ENCODE peak calls at places on chromosomes 4 and X, in eight cellular contexts. One of them, this sample, is unnamed.

GRCh38 chrX:5936438-5936837 is 292.2 kb downstream of the NLGN4X start:
- DNase-seq in H4: peak
- DNase-seq in EH: no peak
- DNase-seq in NCI-H510A treated with DMSO at 0.1 percent for 48 hours: no peak
- DNase-seq in stomach: no peak
- DNase-seq in iPS DF 6.9: no peak
- DNase-seq in activated CD4-positive, alpha-beta T cell treated with anti-CD3 and anti-CD28 coated beads for 36 hours: no peak
- DNase-seq in OCI-LY7: no peak
- DNase-seq in this sample: no peak

GRCh38 chrX:119410027-119410819 is 11.1 kb downstream of the SLC25A43 start:
- DNase-seq in stomach: peak
- DNase-seq in OCI-LY7: no peak
- DNase-seq in H4: peak
- DNase-seq in EH: peak
- DNase-seq in activated CD4-positive, alpha-beta T cell treated with anti-CD3 and anti-CD28 coated beads for 36 hours: no peak
- DNase-seq in NCI-H510A treated with DMSO at 0.1 percent for 48 hours: peak
- DNase-seq in iPS DF 6.9: no peak
- DNase-seq in this sample: peak

GRCh38 chr4:1992468-1993168 is 16.2 kb downstream of the NELFA start:
- DNase-seq in stomach: no peak
- DNase-seq in iPS DF 6.9: peak
- DNase-seq in EH: no peak
- DNase-seq in activated CD4-positive, alpha-beta T cell treated with anti-CD3 and anti-CD28 coated beads for 36 hours: no peak
- DNase-seq in NCI-H510A treated with DMSO at 0.1 percent for 48 hours: no peak
- DNase-seq in OCI-LY7: no peak
- DNase-seq in H4: no peak
- DNase-seq in this sample: no peak

GRCh38 chr4:1130318-1131186 is 17.2 kb upstream of the RNF212 start:
- DNase-seq in EH: peak
- DNase-seq in H4: peak
- DNase-seq in NCI-H510A treated with DMSO at 0.1 percent for 48 hours: peak
- DNase-seq in activated CD4-positive, alpha-beta T cell treated with anti-CD3 and anti-CD28 coated beads for 36 hours: peak
- DNase-seq in OCI-LY7: peak
- DNase-seq in iPS DF 6.9: peak
- DNase-seq in stomach: peak
- DNase-seq in this sample: peak

GRCh38 chr4:57103051-57103450 is 7.1 kb downstream of the IGFBP7 start:
- DNase-seq in NCI-H510A treated with DMSO at 0.1 percent for 48 hours: no peak
- DNase-seq in EH: peak
- DNase-seq in iPS DF 6.9: no peak
- DNase-seq in OCI-LY7: no peak
- DNase-seq in stomach: no peak
- DNase-seq in activated CD4-positive, alpha-beta T cell treated with anti-CD3 and anti-CD28 coated beads for 36 hours: no peak
- DNase-seq in H4: no peak
- DNase-seq in this sample: no peak

GRCh38 chrX:136199365-136199764 is 51.8 kb downstream of the MAP7D3 start:
- DNase-seq in NCI-H510A treated with DMSO at 0.1 percent for 48 hours: no peak
- DNase-seq in EH: peak
- DNase-seq in H4: no peak
- DNase-seq in iPS DF 6.9: no peak
- DNase-seq in OCI-LY7: no peak
- DNase-seq in activated CD4-positive, alpha-beta T cell treated with anti-CD3 and anti-CD28 coated beads for 36 hours: no peak
- DNase-seq in stomach: no peak
- DNase-seq in this sample: no peak

GRCh38 chrX:31353095-31353494 is 281.3 kb upstream of the FTHL17 start:
- DNase-seq in EH: peak
- DNase-seq in activated CD4-positive, alpha-beta T cell treated with anti-CD3 and anti-CD28 coated beads for 36 hours: no peak
- DNase-seq in NCI-H510A treated with DMSO at 0.1 percent for 48 hours: no peak
- DNase-seq in H4: peak
- DNase-seq in OCI-LY7: no peak
- DNase-seq in stomach: no peak
- DNase-seq in iPS DF 6.9: no peak
- DNase-seq in this sample: peak

GRCh38 chr4:56440983-56441382 is 4.9 kb downstream of the PAICS start:
- DNase-seq in NCI-H510A treated with DMSO at 0.1 percent for 48 hours: no peak
- DNase-seq in stomach: no peak
- DNase-seq in OCI-LY7: no peak
- DNase-seq in EH: no peak
- DNase-seq in iPS DF 6.9: no peak
- DNase-seq in activated CD4-positive, alpha-beta T cell treated with anti-CD3 and anti-CD28 coated beads for 36 hours: no peak
- DNase-seq in H4: no peak
- DNase-seq in this sample: no peak

GRCh38 chr4:53638919-53639318 is 47.6 kb upstream of the LNX1 start:
- DNase-seq in NCI-H510A treated with DMSO at 0.1 percent for 48 hours: no peak
- DNase-seq in EH: no peak
- DNase-seq in iPS DF 6.9: no peak
- DNase-seq in stomach: no peak
- DNase-seq in OCI-LY7: no peak
- DNase-seq in H4: no peak
- DNase-seq in activated CD4-positive, alpha-beta T cell treated with anti-CD3 and anti-CD28 coated beads for 36 hours: no peak
- DNase-seq in this sample: no peak

GRCh38 chrX:115364625-115365024 is 75.1 kb downstream of the LUZP4 start:
- DNase-seq in stomach: no peak
- DNase-seq in iPS DF 6.9: no peak
- DNase-seq in H4: no peak
- DNase-seq in NCI-H510A treated with DMSO at 0.1 percent for 48 hours: peak
- DNase-seq in OCI-LY7: no peak
- DNase-seq in activated CD4-positive, alpha-beta T cell treated with anti-CD3 and anti-CD28 coated beads for 36 hours: no peak
- DNase-seq in EH: no peak
- DNase-seq in this sample: no peak

GRCh38 chrX:9133426-9133825 is 99.5 kb upstream of the FAM9B start:
- DNase-seq in EH: peak
- DNase-seq in NCI-H510A treated with DMSO at 0.1 percent for 48 hours: no peak
- DNase-seq in OCI-LY7: no peak
- DNase-seq in H4: no peak
- DNase-seq in stomach: no peak
- DNase-seq in activated CD4-positive, alpha-beta T cell treated with anti-CD3 and anti-CD28 coated beads for 36 hours: no peak
- DNase-seq in iPS DF 6.9: no peak
- DNase-seq in this sample: no peak

GRCh38 chr4:19689511-19689910 is 562.2 kb upstream of the SLIT2 start:
- DNase-seq in activated CD4-positive, alpha-beta T cell treated with anti-CD3 and anti-CD28 coated beads for 36 hours: no peak
- DNase-seq in stomach: no peak
- DNase-seq in EH: peak
- DNase-seq in OCI-LY7: no peak
- DNase-seq in NCI-H510A treated with DMSO at 0.1 percent for 48 hours: no peak
- DNase-seq in H4: peak
- DNase-seq in iPS DF 6.9: no peak
- DNase-seq in this sample: no peak

GRCh38 chr4:102759835-102760644 is 728 bp downstream of the MANBA start:
- DNase-seq in stomach: peak
- DNase-seq in OCI-LY7: peak
- DNase-seq in activated CD4-positive, alpha-beta T cell treated with anti-CD3 and anti-CD28 coated beads for 36 hours: peak
- DNase-seq in NCI-H510A treated with DMSO at 0.1 percent for 48 hours: peak
- DNase-seq in EH: peak
- DNase-seq in H4: peak
- DNase-seq in iPS DF 6.9: no peak
- DNase-seq in this sample: peak

GRCh38 chrX:7889680-7890079 is 37.5 kb downstream of the PNPLA4 start:
- DNase-seq in activated CD4-positive, alpha-beta T cell treated with anti-CD3 and anti-CD28 coated beads for 36 hours: peak
- DNase-seq in NCI-H510A treated with DMSO at 0.1 percent for 48 hours: no peak
- DNase-seq in EH: peak
- DNase-seq in OCI-LY7: no peak
- DNase-seq in H4: peak
- DNase-seq in iPS DF 6.9: no peak
- DNase-seq in stomach: no peak
- DNase-seq in this sample: no peak

GRCh38 chr4:2083116-2083825 is 24.1 kb downstream of the NAT8L start:
- DNase-seq in activated CD4-positive, alpha-beta T cell treated with anti-CD3 and anti-CD28 coated beads for 36 hours: no peak
- DNase-seq in NCI-H510A treated with DMSO at 0.1 percent for 48 hours: no peak
- DNase-seq in H4: no peak
- DNase-seq in EH: no peak
- DNase-seq in OCI-LY7: no peak
- DNase-seq in stomach: peak
- DNase-seq in iPS DF 6.9: no peak
- DNase-seq in this sample: no peak

GRCh38 chr4:124203613-124204284 is 508.8 kb downstream of the ANKRD50 start:
- DNase-seq in iPS DF 6.9: no peak
- DNase-seq in EH: peak
- DNase-seq in H4: no peak
- DNase-seq in activated CD4-positive, alpha-beta T cell treated with anti-CD3 and anti-CD28 coated beads for 36 hours: no peak
- DNase-seq in OCI-LY7: no peak
- DNase-seq in stomach: no peak
- DNase-seq in NCI-H510A treated with DMSO at 0.1 percent for 48 hours: no peak
- DNase-seq in this sample: no peak

GRCh38 chr4:141771889-141772830 is 135.8 kb downstream of the IL15 start:
- DNase-seq in EH: no peak
- DNase-seq in iPS DF 6.9: no peak
- DNase-seq in OCI-LY7: no peak
- DNase-seq in H4: peak
- DNase-seq in NCI-H510A treated with DMSO at 0.1 percent for 48 hours: no peak
- DNase-seq in stomach: no peak
- DNase-seq in activated CD4-positive, alpha-beta T cell treated with anti-CD3 and anti-CD28 coated beads for 36 hours: no peak
- DNase-seq in this sample: no peak

GRCh38 chr4:104128850-104129213 is 365.9 kb downstream of the CXXC4 start:
- DNase-seq in H4: no peak
- DNase-seq in NCI-H510A treated with DMSO at 0.1 percent for 48 hours: no peak
- DNase-seq in EH: no peak
- DNase-seq in activated CD4-positive, alpha-beta T cell treated with anti-CD3 and anti-CD28 coated beads for 36 hours: no peak
- DNase-seq in stomach: no peak
- DNase-seq in iPS DF 6.9: no peak
- DNase-seq in OCI-LY7: no peak
- DNase-seq in this sample: no peak

GRCh38 chr4:76802546-76803021 is 95.4 kb downstream of the SOWAHB start:
- DNase-seq in iPS DF 6.9: no peak
- DNase-seq in stomach: no peak
- DNase-seq in H4: no peak
- DNase-seq in activated CD4-positive, alpha-beta T cell treated with anti-CD3 and anti-CD28 coated beads for 36 hours: no peak
- DNase-seq in OCI-LY7: no peak
- DNase-seq in EH: peak
- DNase-seq in NCI-H510A treated with DMSO at 0.1 percent for 48 hours: no peak
- DNase-seq in this sample: no peak

GRCh38 chrX:16825306-16826035 is 39.2 kb downstream of the TXLNG start:
- DNase-seq in OCI-LY7: no peak
- DNase-seq in iPS DF 6.9: no peak
- DNase-seq in NCI-H510A treated with DMSO at 0.1 percent for 48 hours: no peak
- DNase-seq in H4: peak
- DNase-seq in EH: peak
- DNase-seq in activated CD4-positive, alpha-beta T cell treated with anti-CD3 and anti-CD28 coated beads for 36 hours: no peak
- DNase-seq in stomach: no peak
- DNase-seq in this sample: no peak

GRCh38 chr4:132076829-132077228 is 1072.3 kb upstream of the PCDH10 start:
- DNase-seq in NCI-H510A treated with DMSO at 0.1 percent for 48 hours: no peak
- DNase-seq in stomach: no peak
- DNase-seq in activated CD4-positive, alpha-beta T cell treated with anti-CD3 and anti-CD28 coated beads for 36 hours: no peak
- DNase-seq in EH: no peak
- DNase-seq in OCI-LY7: no peak
- DNase-seq in iPS DF 6.9: no peak
- DNase-seq in H4: no peak
- DNase-seq in this sample: no peak

GRCh38 chr4:130026185-130026584 is 930.2 kb downstream of the C4orf33 start:
- DNase-seq in H4: no peak
- DNase-seq in OCI-LY7: peak
- DNase-seq in activated CD4-positive, alpha-beta T cell treated with anti-CD3 and anti-CD28 coated beads for 36 hours: no peak
- DNase-seq in EH: no peak
- DNase-seq in iPS DF 6.9: peak
- DNase-seq in stomach: no peak
- DNase-seq in NCI-H510A treated with DMSO at 0.1 percent for 48 hours: peak
- DNase-seq in this sample: no peak

GRCh38 chr4:106365613-106366012 is 3.0 kb downstream of the GIMD1 start:
- DNase-seq in H4: peak
- DNase-seq in activated CD4-positive, alpha-beta T cell treated with anti-CD3 and anti-CD28 coated beads for 36 hours: no peak
- DNase-seq in NCI-H510A treated with DMSO at 0.1 percent for 48 hours: no peak
- DNase-seq in iPS DF 6.9: no peak
- DNase-seq in EH: peak
- DNase-seq in OCI-LY7: no peak
- DNase-seq in stomach: no peak
- DNase-seq in this sample: peak

GRCh38 chr4:48787031-48787430 is 7.0 kb upstream of the FRYL start:
- DNase-seq in EH: no peak
- DNase-seq in H4: no peak
- DNase-seq in OCI-LY7: peak
- DNase-seq in activated CD4-positive, alpha-beta T cell treated with anti-CD3 and anti-CD28 coated beads for 36 hours: no peak
- DNase-seq in stomach: no peak
- DNase-seq in iPS DF 6.9: no peak
- DNase-seq in NCI-H510A treated with DMSO at 0.1 percent for 48 hours: no peak
- DNase-seq in this sample: no peak

GRCh38 chr4:1793496-1793840 is 375 bp downstream of the FGFR3 start:
- DNase-seq in EH: peak
- DNase-seq in NCI-H510A treated with DMSO at 0.1 percent for 48 hours: no peak
- DNase-seq in H4: no peak
- DNase-seq in iPS DF 6.9: no peak
- DNase-seq in activated CD4-positive, alpha-beta T cell treated with anti-CD3 and anti-CD28 coated beads for 36 hours: peak
- DNase-seq in OCI-LY7: no peak
- DNase-seq in stomach: peak
- DNase-seq in this sample: peak

GRCh38 chrX:3950373-3950772 is 236.9 kb upstream of the PRKX start:
- DNase-seq in stomach: no peak
- DNase-seq in EH: no peak
- DNase-seq in H4: no peak
- DNase-seq in OCI-LY7: no peak
- DNase-seq in activated CD4-positive, alpha-beta T cell treated with anti-CD3 and anti-CD28 coated beads for 36 hours: no peak
- DNase-seq in NCI-H510A treated with DMSO at 0.1 percent for 48 hours: no peak
- DNase-seq in iPS DF 6.9: no peak
- DNase-seq in this sample: no peak

GRCh38 chr4:569958-570667 is 6.0 kb downstream of the TMEM271 start:
- DNase-seq in activated CD4-positive, alpha-beta T cell treated with anti-CD3 and anti-CD28 coated beads for 36 hours: no peak
- DNase-seq in OCI-LY7: no peak
- DNase-seq in iPS DF 6.9: no peak
- DNase-seq in stomach: no peak
- DNase-seq in EH: no peak
- DNase-seq in H4: no peak
- DNase-seq in NCI-H510A treated with DMSO at 0.1 percent for 48 hours: no peak
- DNase-seq in this sample: no peak

GRCh38 chrX:133653363-133653762 is 238.1 kb upstream of the GPC4 start:
- DNase-seq in activated CD4-positive, alpha-beta T cell treated with anti-CD3 and anti-CD28 coated beads for 36 hours: no peak
- DNase-seq in OCI-LY7: no peak
- DNase-seq in EH: no peak
- DNase-seq in NCI-H510A treated with DMSO at 0.1 percent for 48 hours: no peak
- DNase-seq in H4: no peak
- DNase-seq in stomach: no peak
- DNase-seq in iPS DF 6.9: no peak
- DNase-seq in this sample: no peak

GRCh38 chrX:154818916-154819770 is 13.9 kb upstream of the MPP1 start:
- DNase-seq in NCI-H510A treated with DMSO at 0.1 percent for 48 hours: no peak
- DNase-seq in OCI-LY7: no peak
- DNase-seq in H4: no peak
- DNase-seq in stomach: no peak
- DNase-seq in EH: no peak
- DNase-seq in iPS DF 6.9: no peak
- DNase-seq in activated CD4-positive, alpha-beta T cell treated with anti-CD3 and anti-CD28 coated beads for 36 hours: no peak
- DNase-seq in this sample: no peak